ENCODE peak calls at places on chromosomes 2 and 18, in ten cellular contexts. T is CD8-positive, alpha-beta T cell; Q is Karpas-422; M is activated CD4-positive, alpha-beta T cell treated with anti-CD3 and anti-CD28 coated beads, Interleukin-2, amount 50 U/mL, for 1 hour; S is upper lobe of right lung; R is RKO; D is HT1080; I is cardiac fibroblast; F is HFFc6; B is colonic mucosa. U is an unnamed sample.
A peak's percentile ranks its signal among the peaks of the same experiment; 100 is the strongest.

GRCh38 chr2:96400049-96401000 is 64.8 kb downstream of the NCAPH start:
- DNase-seq in T (no peak), Q (peak; percentile 32), M (no peak), S (peak; percentile 35), R (no peak), D (no peak), I (no peak), F (no peak), B (no peak), U (no peak)

GRCh38 chr2:36672199-36672598 is 24.3 kb upstream of the VIT start:
- DNase-seq in T (no peak), Q (peak; percentile 55), M (no peak), S (no peak), R (peak; percentile 79), D (peak; percentile 27), I (peak; percentile 67), F (peak; percentile 56), B (no peak), U (peak; percentile 54)

GRCh38 chr18:71729611-71730010 is 814.5 kb downstream of the CBLN2 start:
- DNase-seq in T (no peak), Q (no peak), M (no peak), S (no peak), R (no peak), D (no peak), I (no peak), F (no peak), B (no peak), U (no peak)

GRCh38 chr2:240618776-240619175 is 6.5 kb upstream of the GPR35 start:
- DNase-seq in T (no peak), Q (no peak), M (no peak), S (peak; percentile 62), R (no peak), D (no peak), I (no peak), F (no peak), B (no peak), U (no peak)

GRCh38 chr2:206494061-206494460 is 50.7 kb downstream of the ADAM23 start:
- DNase-seq in T (no peak), Q (no peak), M (no peak), S (no peak), R (no peak), D (no peak), I (no peak), F (no peak), B (no peak), U (no peak)

GRCh38 chr18:8286303-8286702 is 322.9 kb upstream of the RAB12 start:
- DNase-seq in T (no peak), Q (no peak), M (no peak), S (no peak), R (no peak), D (no peak), I (peak; percentile 26), F (no peak), B (no peak), U (no peak)

GRCh38 chr2:176075476-176075875 is 8.3 kb downstream of the EVX2 start:
- DNase-seq in T (no peak), Q (no peak), M (no peak), S (no peak), R (no peak), D (no peak), I (no peak), F (no peak), B (no peak), U (no peak)

GRCh38 chr2:223758131-223758840 is 79.1 kb downstream of the AP1S3 start:
- DNase-seq in T (no peak), Q (no peak), M (no peak), S (no peak), R (no peak), D (no peak), I (no peak), F (no peak), B (no peak), U (peak; percentile 8)

GRCh38 chr18:74496508-74497307 is 545 bp downstream of the CNDP2 start:
- DNase-seq in T (peak; percentile 6), Q (peak; percentile 79), M (peak; percentile 31), S (peak; percentile 87), R (peak; percentile 67), D (peak; percentile 52), I (peak; percentile 59), F (peak; percentile 41), B (peak; percentile 72), U (peak; percentile 40)

GRCh38 chr2:46198931-46199330 is 98.3 kb upstream of the EPAS1 start:
- DNase-seq in T (no peak), Q (no peak), M (no peak), S (no peak), R (no peak), D (no peak), I (peak; percentile 66), F (no peak), B (no peak), U (no peak)

GRCh38 chr2:168246072-168246482 is 1.3 kb downstream of the STK39 start:
- DNase-seq in T (no peak), Q (no peak), M (no peak), S (no peak), R (peak; percentile 59), D (no peak), I (no peak), F (no peak), B (no peak), U (no peak)

GRCh38 chr18:3623769-3624545 is 174.0 kb downstream of the TGIF1 start:
- DNase-seq in T (no peak), Q (no peak), M (no peak), S (peak; percentile 80), R (peak; percentile 99), D (peak; percentile 99), I (peak; percentile 98), F (peak; percentile 97), B (peak; percentile 89), U (peak; percentile 94)

GRCh38 chr2:128413014-128413717 is 94.5 kb upstream of the HS6ST1 start:
- DNase-seq in T (no peak), Q (no peak), M (no peak), S (peak; percentile 23), R (no peak), D (no peak), I (no peak), F (no peak), B (peak; percentile 9), U (no peak)

GRCh38 chr2:118529931-118530330 is 317.5 kb downstream of the EN1 start:
- DNase-seq in T (no peak), Q (no peak), M (no peak), S (no peak), R (no peak), D (no peak), I (no peak), F (no peak), B (no peak), U (no peak)

GRCh38 chr2:189407161-189407943 is 33.9 kb upstream of the WDR75 start:
- DNase-seq in T (no peak), Q (no peak), M (no peak), S (no peak), R (no peak), D (peak; percentile 23), I (peak; percentile 76), F (peak; percentile 72), B (no peak), U (no peak)

GRCh38 chr2:691825-692224 is 14.6 kb upstream of the TMEM18 start:
- DNase-seq in T (no peak), Q (no peak), M (no peak), S (no peak), R (no peak), D (no peak), I (no peak), F (no peak), B (no peak), U (no peak)

GRCh38 chr18:22165603-22166069 is 3.8 kb upstream of the GATA6 start:
- DNase-seq in T (no peak), Q (no peak), M (no peak), S (no peak), R (no peak), D (no peak), I (peak; percentile 14), F (no peak), B (no peak), U (no peak)

GRCh38 chr2:107728586-107728985 is 98.1 kb upstream of the RGPD4 start:
- DNase-seq in T (no peak), Q (no peak), M (no peak), S (no peak), R (no peak), D (peak; percentile 81), I (no peak), F (no peak), B (no peak), U (no peak)

GRCh38 chr2:44807344-44808025 is 134.0 kb upstream of the SIX3 start:
- DNase-seq in T (no peak), Q (no peak), M (no peak), S (no peak), R (no peak), D (no peak), I (no peak), F (no peak), B (no peak), U (no peak)

GRCh38 chr2:144117079-144117478 is 402.8 kb downstream of the ZEB2 start:
- DNase-seq in T (no peak), Q (no peak), M (no peak), S (no peak), R (no peak), D (no peak), I (no peak), F (no peak), B (no peak), U (no peak)

GRCh38 chr2:112846056-112846455 is 9.5 kb upstream of the IL1B start:
- DNase-seq in T (no peak), Q (no peak), M (no peak), S (no peak), R (no peak), D (no peak), I (no peak), F (no peak), B (no peak), U (no peak)

GRCh38 chr18:78402440-78402839 is 577.2 kb upstream of the SALL3 start:
- DNase-seq in T (no peak), Q (no peak), M (no peak), S (no peak), R (no peak), D (no peak), I (no peak), F (no peak), B (no peak), U (no peak)

GRCh38 chr2:47089083-47089464 is 66.0 kb downstream of the STPG4 start:
- DNase-seq in T (no peak), Q (no peak), M (no peak), S (no peak), R (no peak), D (peak; percentile 70), I (peak; percentile 76), F (peak; percentile 48), B (no peak), U (peak; percentile 48)

GRCh38 chr2:21291281-21291825 is 167.6 kb downstream of the TDRD15 start:
- DNase-seq in T (no peak), Q (no peak), M (no peak), S (no peak), R (no peak), D (peak; percentile 40), I (no peak), F (no peak), B (no peak), U (peak; percentile 50)

GRCh38 chr2:72150961-72151356 is 3.3 kb upstream of the CYP26B1 start:
- DNase-seq in T (no peak), Q (no peak), M (no peak), S (no peak), R (no peak), D (no peak), I (no peak), F (no peak), B (peak; percentile 19), U (no peak)

GRCh38 chr2:66984864-66985263 is 412.3 kb upstream of the ETAA1 start:
- DNase-seq in T (no peak), Q (no peak), M (no peak), S (no peak), R (no peak), D (no peak), I (no peak), F (no peak), B (no peak), U (no peak)

GRCh38 chr2:25528173-25528572 is 145.2 kb downstream of the DTNB start:
- DNase-seq in T (no peak), Q (no peak), M (no peak), S (no peak), R (no peak), D (peak; percentile 81), I (peak; percentile 51), F (peak; percentile 71), B (no peak), U (peak; percentile 94)

GRCh38 chr2:81876628-81877027 is 1572.1 kb upstream of the LRRTM1 start:
- DNase-seq in T (no peak), Q (no peak), M (no peak), S (no peak), R (no peak), D (no peak), I (no peak), F (no peak), B (no peak), U (no peak)